ENCODE peak calls at places on chromosomes 6 and 20, in seven cellular contexts. M is Right ventricle myocardium inferior; C is nephron progenitor cell; V is M059J; J is transverse colon; A is activated T-helper 1 cell treated with anti-CD3 and anti-CD28 coated beads, Interleukin-2, amount 50 U/mL, for 16 hours; T is H9. X is an unnamed sample.

GRCh38 chr6:35691027-35691824 is 2.5 kb upstream of the FKBP5 start:
- DNase-seq in M (peak), C (peak), V (no peak), J (peak), A (no peak), T (no peak), X (peak)

GRCh38 chr6:149203509-149203908 is 114.0 kb upstream of the TAB2 start:
- DNase-seq in M (no peak), C (no peak), V (no peak), J (no peak), A (no peak), T (no peak), X (no peak)

GRCh38 chr6:129686941-129687627 is 22.9 kb downstream of the ARHGAP18 start:
- DNase-seq in M (no peak), C (no peak), V (peak), J (peak), A (no peak), T (no peak), X (peak)

GRCh38 chr20:31966991-31967655 is 828 bp upstream of the XKR7 start:
- DNase-seq in M (no peak), C (no peak), V (no peak), J (no peak), A (no peak), T (no peak), X (no peak)

GRCh38 chr6:147043994-147044477 is 160.2 kb upstream of the STXBP5 start:
- DNase-seq in M (no peak), C (no peak), V (peak), J (no peak), A (no peak), T (no peak), X (no peak)

GRCh38 chr6:167776906-167777645 is 49.6 kb upstream of the AFDN start:
- DNase-seq in M (no peak), C (no peak), V (no peak), J (peak), A (no peak), T (no peak), X (peak)

GRCh38 chr6:100101656-100102055 is 107.6 kb upstream of the MCHR2 start:
- DNase-seq in M (no peak), C (no peak), V (no peak), J (no peak), A (no peak), T (no peak), X (no peak)

GRCh38 chr6:21110684-21111398 is 482.7 kb upstream of the SOX4 start:
- DNase-seq in M (no peak), C (no peak), V (no peak), J (no peak), A (no peak), T (no peak), X (no peak)

GRCh38 chr6:5341845-5342244 is 80.5 kb downstream of the FARS2 start:
- DNase-seq in M (no peak), C (no peak), V (no peak), J (no peak), A (no peak), T (no peak), X (no peak)

GRCh38 chr20:58073945-58074920 is 154.2 kb downstream of the ANKRD60 start:
- DNase-seq in M (no peak), C (no peak), V (peak), J (no peak), A (no peak), T (no peak), X (no peak)

GRCh38 chr20:58359441-58359840 is 29.6 kb upstream of the VAPB start:
- DNase-seq in M (no peak), C (peak), V (no peak), J (no peak), A (no peak), T (no peak), X (no peak)

GRCh38 chr20:22308934-22309333 is 275.4 kb downstream of the FOXA2 start:
- DNase-seq in M (no peak), C (no peak), V (no peak), J (no peak), A (no peak), T (no peak), X (no peak)

GRCh38 chr20:3935956-3936340 is 46.8 kb downstream of the PANK2 start:
- DNase-seq in M (no peak), C (no peak), V (peak), J (no peak), A (no peak), T (no peak), X (no peak)

GRCh38 chr6:170117111-170117972 is 173.5 kb downstream of the DLL1 start:
- DNase-seq in M (no peak), C (no peak), V (no peak), J (no peak), A (no peak), T (peak), X (no peak)

GRCh38 chr20:4713401-4713800 is 8.3 kb upstream of the PRND start:
- DNase-seq in M (no peak), C (no peak), V (peak), J (no peak), A (no peak), T (no peak), X (no peak)

GRCh38 chr20:35001596-35002362 is 46.1 kb downstream of the MYH7B start:
- DNase-seq in M (peak), C (no peak), V (no peak), J (no peak), A (no peak), T (no peak), X (no peak)

GRCh38 chr20:63941282-63942060 is 14.7 kb downstream of the UCKL1 start:
- DNase-seq in M (peak), C (no peak), V (no peak), J (peak), A (peak), T (peak), X (no peak)

GRCh38 chr20:41116282-41116960 is 20.9 kb upstream of the PLCG1 start:
- DNase-seq in M (no peak), C (no peak), V (no peak), J (no peak), A (no peak), T (no peak), X (no peak)

GRCh38 chr20:45014671-45015415 is 48.5 kb downstream of the STK4 start:
- DNase-seq in M (no peak), C (no peak), V (peak), J (no peak), A (no peak), T (no peak), X (no peak)